ENCODE peak calls at places on chromosomes 5 and 9, in five cellular contexts. One of them, this sample, is unnamed.

GRCh38 chr5:143142596-143143435 is 260.7 kb downstream of the NR3C1 start:
- DNase-seq in A549: no peak
- DNase-seq in AG04450: no peak
- DNase-seq in PC-3: no peak
- DNase-seq in lower lobe of right lung: no peak
- DNase-seq in this sample: peak; percentile 85

GRCh38 chr5:114184006-114184405 is 177.9 kb upstream of the KCNN2 start:
- DNase-seq in A549: no peak
- DNase-seq in AG04450: no peak
- DNase-seq in PC-3: no peak
- DNase-seq in lower lobe of right lung: no peak
- DNase-seq in this sample: no peak

GRCh38 chr9:133681658-133682306 is 45.6 kb downstream of the DBH start:
- DNase-seq in A549: no peak
- DNase-seq in AG04450: no peak
- DNase-seq in PC-3: no peak
- DNase-seq in lower lobe of right lung: peak; percentile 44
- DNase-seq in this sample: no peak

GRCh38 chr9:93267091-93267541 is 83.2 kb downstream of the WNK2 start:
- DNase-seq in A549: no peak
- DNase-seq in AG04450: no peak
- DNase-seq in PC-3: no peak
- DNase-seq in lower lobe of right lung: no peak
- DNase-seq in this sample: no peak

GRCh38 chr5:179313849-179314521 is 31.3 kb downstream of the ADAMTS2 start:
- DNase-seq in A549: no peak
- DNase-seq in AG04450: peak; percentile 92
- DNase-seq in PC-3: no peak
- DNase-seq in lower lobe of right lung: peak; percentile 60
- DNase-seq in this sample: no peak

GRCh38 chr9:105632807-105633206 is 29.4 kb upstream of the TAL2 start:
- DNase-seq in A549: no peak
- DNase-seq in AG04450: no peak
- DNase-seq in PC-3: peak; percentile 31
- DNase-seq in lower lobe of right lung: no peak
- DNase-seq in this sample: no peak

GRCh38 chr5:20556364-20556763 is 568.4 kb upstream of the CDH18 start:
- DNase-seq in A549: peak; percentile 24
- DNase-seq in AG04450: no peak
- DNase-seq in PC-3: peak; percentile 45
- DNase-seq in lower lobe of right lung: no peak
- DNase-seq in this sample: peak; percentile 2

GRCh38 chr5:131766689-131767088 is 30.1 kb downstream of the FNIP1 start:
- DNase-seq in A549: no peak
- DNase-seq in AG04450: no peak
- DNase-seq in PC-3: no peak
- DNase-seq in lower lobe of right lung: no peak
- DNase-seq in this sample: no peak

GRCh38 chr5:169071-169727 is 22.1 kb upstream of the LRRC14B start:
- DNase-seq in A549: no peak
- DNase-seq in AG04450: peak; percentile 38
- DNase-seq in PC-3: peak; percentile 9
- DNase-seq in lower lobe of right lung: peak; percentile 77
- DNase-seq in this sample: no peak

GRCh38 chr9:68873179-68873578 is 140.7 kb downstream of the PRKACG start:
- DNase-seq in A549: no peak
- DNase-seq in AG04450: no peak
- DNase-seq in PC-3: no peak
- DNase-seq in lower lobe of right lung: no peak
- DNase-seq in this sample: no peak

GRCh38 chr9:126516936-126517750 is 96.6 kb upstream of the LMX1B start:
- DNase-seq in A549: peak; percentile 32
- DNase-seq in AG04450: peak; percentile 58
- DNase-seq in PC-3: peak; percentile 75
- DNase-seq in lower lobe of right lung: peak; percentile 80
- DNase-seq in this sample: peak; percentile 96

GRCh38 chr5:142159354-142159753 is 50.8 kb downstream of the NDFIP1 start:
- DNase-seq in A549: no peak
- DNase-seq in AG04450: no peak
- DNase-seq in PC-3: no peak
- DNase-seq in lower lobe of right lung: no peak
- DNase-seq in this sample: no peak

GRCh38 chr5:132183723-132184122 is 43.9 kb downstream of the P4HA2 start:
- DNase-seq in A549: no peak
- DNase-seq in AG04450: no peak
- DNase-seq in PC-3: no peak
- DNase-seq in lower lobe of right lung: no peak
- DNase-seq in this sample: no peak

GRCh38 chr9:32587901-32588300 is 14.9 kb upstream of the NDUFB6 start:
- DNase-seq in A549: no peak
- DNase-seq in AG04450: peak; percentile 13
- DNase-seq in PC-3: no peak
- DNase-seq in lower lobe of right lung: no peak
- DNase-seq in this sample: no peak

GRCh38 chr9:133788819-133789733 is 50.9 kb upstream of the SARDH start:
- DNase-seq in A549: no peak
- DNase-seq in AG04450: no peak
- DNase-seq in PC-3: no peak
- DNase-seq in lower lobe of right lung: peak; percentile 60
- DNase-seq in this sample: no peak

GRCh38 chr5:136701191-136701590 is 335.8 kb upstream of the TRPC7 start:
- DNase-seq in A549: no peak
- DNase-seq in AG04450: no peak
- DNase-seq in PC-3: peak; percentile 70
- DNase-seq in lower lobe of right lung: no peak
- DNase-seq in this sample: no peak

GRCh38 chr9:35646583-35647265 is 4.0 kb downstream of the SIT1 start:
- DNase-seq in A549: peak; percentile 90
- DNase-seq in AG04450: peak; percentile 66
- DNase-seq in PC-3: peak; percentile 87
- DNase-seq in lower lobe of right lung: peak; percentile 96
- DNase-seq in this sample: peak; percentile 96

GRCh38 chr5:154466671-154467070 is 11.4 kb downstream of the HAND1 start:
- DNase-seq in A549: no peak
- DNase-seq in AG04450: no peak
- DNase-seq in PC-3: no peak
- DNase-seq in lower lobe of right lung: no peak
- DNase-seq in this sample: no peak

GRCh38 chr9:90100014-90100413 is 495.2 kb downstream of the GADD45G start:
- DNase-seq in A549: no peak
- DNase-seq in AG04450: no peak
- DNase-seq in PC-3: no peak
- DNase-seq in lower lobe of right lung: no peak
- DNase-seq in this sample: no peak

DNA sequence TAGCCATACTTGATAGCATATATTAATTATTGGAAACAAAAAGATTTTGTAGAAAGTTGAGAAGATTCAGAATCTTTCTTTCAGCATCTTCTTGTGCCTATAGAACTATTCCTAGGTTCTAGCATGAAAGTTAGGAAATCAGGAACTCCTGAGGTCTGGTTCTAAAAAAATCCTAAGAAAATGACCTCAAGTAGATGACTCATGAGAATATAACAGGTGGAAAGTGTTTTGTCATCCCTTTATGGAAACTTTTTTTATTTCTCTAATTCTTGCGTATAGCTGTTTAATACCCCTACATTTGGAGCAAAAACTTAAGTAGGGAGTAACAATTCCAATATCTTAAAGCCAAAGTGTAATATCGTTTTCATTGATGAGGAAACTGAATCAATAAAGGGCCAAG is 574.1 kb downstream of the NR2F1-AS1 start:
- DNase-seq in A549: no peak
- DNase-seq in AG04450: no peak
- DNase-seq in PC-3: peak; percentile 19
- DNase-seq in lower lobe of right lung: no peak
- DNase-seq in this sample: no peak
- H3K27ac ChIP-seq in A549: no peak overlapping the region
- H3K27ac ChIP-seq in AG04450: no peak overlapping the region
- H3K27ac ChIP-seq in PC-3: no peak overlapping the region
- H3K27ac ChIP-seq in lower lobe of right lung: no peak overlapping the region
- H3K27ac ChIP-seq in this sample: no peak overlapping the region

GRCh38 chr5:127865273-127865672 is 162.1 kb downstream of the CCDC192 start:
- DNase-seq in A549: no peak
- DNase-seq in AG04450: no peak
- DNase-seq in PC-3: no peak
- DNase-seq in lower lobe of right lung: no peak
- DNase-seq in this sample: no peak
- TF ChIP-seq CTCF in A549: no peak
- TF ChIP-seq CTCF in AG04450: no peak
- TF ChIP-seq CTCF in PC-3: peak; percentile 21
- TF ChIP-seq CTCF in lower lobe of right lung: peak; percentile 12
- TF ChIP-seq CTCF in this sample: no peak

DNA sequence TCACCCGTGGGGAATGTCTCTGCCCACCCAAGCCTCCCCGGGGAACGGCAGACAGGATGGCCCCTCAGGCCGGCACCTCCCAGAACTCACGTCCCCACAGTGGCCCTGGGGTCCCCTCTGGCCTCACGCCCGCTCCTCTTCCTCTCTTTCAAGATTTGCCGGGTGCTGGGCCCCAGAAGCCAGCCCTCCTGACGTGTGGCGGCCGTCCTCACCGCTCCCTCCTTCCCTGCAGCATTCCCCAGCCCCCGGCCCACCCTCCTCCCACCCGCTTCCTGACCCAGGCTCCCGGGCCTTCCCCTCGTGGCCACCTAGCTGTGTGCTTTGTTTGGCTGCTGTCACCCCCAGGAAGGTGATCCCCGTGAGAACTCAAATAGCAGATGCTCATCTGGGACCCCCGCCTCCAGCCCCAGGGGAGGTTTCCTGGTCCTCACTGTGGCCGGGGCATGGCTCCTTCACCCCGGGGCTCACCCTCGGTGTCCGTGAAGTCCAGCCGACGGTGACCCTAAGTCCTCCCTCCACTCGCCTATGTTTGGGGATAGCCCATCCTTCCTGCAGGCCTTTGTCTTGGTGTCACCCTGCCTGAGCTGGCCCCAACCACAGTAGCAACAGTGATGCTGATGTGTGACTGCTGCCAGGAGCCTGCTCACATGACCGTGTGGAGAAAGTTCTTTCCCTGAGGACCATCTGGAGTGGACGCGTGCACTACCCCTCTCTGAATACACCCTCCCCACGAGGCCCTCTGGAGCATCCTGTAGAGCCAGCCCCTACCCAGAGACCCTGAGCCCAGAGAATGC is 163.3 kb upstream of the IER5L start:
- DNase-seq in A549: no peak
- DNase-seq in AG04450: no peak
- DNase-seq in PC-3: no peak
- DNase-seq in lower lobe of right lung: no peak
- DNase-seq in this sample: no peak
- H3K27ac ChIP-seq in A549: peak overlapping the region; percentile 48
- H3K27ac ChIP-seq in AG04450: no peak overlapping the region
- H3K27ac ChIP-seq in PC-3: no peak overlapping the region
- H3K27ac ChIP-seq in lower lobe of right lung: no peak overlapping the region
- H3K27ac ChIP-seq in this sample: peak overlapping the region; percentile 46

DNA sequence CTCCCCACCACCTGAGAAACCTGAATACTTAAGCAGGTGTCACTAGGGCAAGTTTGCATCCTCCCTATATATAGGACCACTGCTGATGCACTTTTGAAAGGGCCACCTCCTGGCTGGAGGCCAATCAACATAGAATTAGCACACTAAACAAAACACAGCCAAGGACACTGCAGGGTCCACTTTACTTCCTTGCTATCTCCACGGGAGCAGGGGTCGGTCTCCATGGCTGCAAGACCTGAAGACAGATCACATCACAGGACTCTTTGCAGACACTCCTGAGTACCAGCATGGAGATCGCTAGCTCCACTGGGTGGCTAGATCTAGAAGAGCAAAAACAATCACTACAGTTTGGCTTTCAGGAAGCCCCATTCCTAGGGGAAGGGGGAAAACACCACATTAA is 72.3 kb downstream of the C9orf153 start:
- DNase-seq in A549: peak; percentile 26
- DNase-seq in AG04450: no peak
- DNase-seq in PC-3: no peak
- DNase-seq in lower lobe of right lung: no peak
- DNase-seq in this sample: no peak
- TF ChIP-seq CTCF in A549: no peak
- TF ChIP-seq CTCF in AG04450: no peak
- TF ChIP-seq CTCF in PC-3: no peak
- TF ChIP-seq CTCF in lower lobe of right lung: no peak
- TF ChIP-seq CTCF in this sample: no peak

DNA sequence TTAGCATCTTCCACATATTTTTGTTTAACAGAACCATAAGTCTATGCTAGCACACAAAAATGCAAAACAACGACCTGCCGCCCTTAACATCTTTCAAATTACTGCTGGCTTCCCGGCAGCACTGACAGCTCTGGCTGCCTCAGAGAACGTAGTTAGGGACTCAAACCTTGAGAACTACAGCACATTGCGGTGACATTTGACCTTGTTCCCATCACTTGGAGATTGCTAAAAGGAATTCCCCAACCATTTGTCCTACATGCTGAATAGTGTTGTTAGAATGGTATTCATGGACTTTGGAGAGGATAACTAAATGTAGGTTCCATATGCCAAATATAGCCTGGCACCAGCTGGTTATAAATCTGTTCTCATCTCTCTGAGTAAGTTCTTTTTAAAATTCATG is 871.6 kb upstream of the TYRP1 start:
- DNase-seq in A549: no peak
- DNase-seq in AG04450: no peak
- DNase-seq in PC-3: no peak
- DNase-seq in lower lobe of right lung: no peak
- DNase-seq in this sample: no peak
- H3K27ac ChIP-seq in A549: no peak overlapping the region
- H3K27ac ChIP-seq in AG04450: no peak overlapping the region
- H3K27ac ChIP-seq in PC-3: no peak overlapping the region
- H3K27ac ChIP-seq in lower lobe of right lung: no peak overlapping the region
- H3K27ac ChIP-seq in this sample: no peak overlapping the region

DNA sequence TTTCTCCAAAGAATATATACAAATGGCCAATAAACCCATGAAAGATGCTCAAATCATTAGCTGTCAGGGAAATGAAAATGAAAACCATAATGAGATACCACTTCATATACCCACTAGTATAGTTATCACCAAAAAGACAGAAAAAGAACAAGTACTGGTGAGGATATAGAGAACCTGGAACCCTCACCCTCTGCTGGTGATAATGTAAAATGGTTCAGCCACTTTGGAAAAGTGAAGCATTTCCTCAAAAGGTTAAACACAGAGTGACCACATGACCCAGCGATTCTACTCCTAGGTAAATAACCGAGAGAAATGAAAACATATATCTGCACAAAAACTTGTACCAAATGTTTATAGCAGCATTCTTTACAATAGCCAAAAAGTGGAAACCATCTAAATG is 72.0 kb downstream of the HSD17B3 start:
- DNase-seq in A549: no peak
- DNase-seq in AG04450: no peak
- DNase-seq in PC-3: peak; percentile 6
- DNase-seq in lower lobe of right lung: no peak
- DNase-seq in this sample: no peak
- TF ChIP-seq CTCF in A549: no peak
- TF ChIP-seq CTCF in AG04450: peak; percentile 26
- TF ChIP-seq CTCF in PC-3: peak; percentile 39
- TF ChIP-seq CTCF in lower lobe of right lung: no peak
- TF ChIP-seq CTCF in this sample: peak; percentile 13